ENCODE peak calls at places on chromosomes 3 and 15, in four cellular contexts. O, N, Z and V are unnamed samples.

GRCh38 chr3:101143002-101143401 is 149.8 kb upstream of the ABI3BP start:
- DNase-seq in O (no peak), N (no peak), Z (no peak), V (no peak)

GRCh38 chr3:98994128-98994762 is 92.8 kb upstream of the DCBLD2 start:
- DNase-seq in O (peak), N (no peak), Z (no peak), V (peak)

GRCh38 chr15:67025719-67026118 is 39.7 kb upstream of the SMAD3 start:
- DNase-seq in O (peak), N (peak), Z (no peak), V (no peak)

GRCh38 chr15:73677146-73677607 is 7.0 kb upstream of the CD276 start:
- DNase-seq in O (peak), N (peak), Z (peak), V (peak)

GRCh38 chr15:101088788-101089578 is 162.9 kb downstream of the CHSY1 start:
- DNase-seq in O (no peak), N (peak), Z (peak), V (peak)

GRCh38 chr3:141094851-141095545 is 43.9 kb downstream of the SPSB4 start:
- DNase-seq in O (peak), N (no peak), Z (no peak), V (no peak)

GRCh38 chr3:39641210-39641718 is 168.1 kb upstream of the MYRIP start:
- DNase-seq in O (no peak), N (no peak), Z (no peak), V (no peak)

GRCh38 chr3:86161493-86161892 is 829.5 kb downstream of the VGLL3 start:
- DNase-seq in O (no peak), N (no peak), Z (no peak), V (no peak)

GRCh38 chr15:83947156-83947555 is 288.4 kb upstream of the GOLGA6L4 start:
- DNase-seq in O (no peak), N (no peak), Z (no peak), V (no peak)

GRCh38 chr15:69893863-69894262 is 203.9 kb downstream of the TLE3 start:
- DNase-seq in O (peak), N (no peak), Z (peak), V (peak)

GRCh38 chr3:69320867-69321266 is 65.0 kb downstream of the FRMD4B start:
- DNase-seq in O (no peak), N (no peak), Z (no peak), V (no peak)

GRCh38 chr3:69541059-69541471 is 155.2 kb upstream of the FRMD4B start:
- DNase-seq in O (no peak), N (peak), Z (peak), V (peak)

GRCh38 chr3:122356402-122356801 is 26.6 kb downstream of the MIX23 start:
- DNase-seq in O (peak), N (peak), Z (peak), V (peak)

GRCh38 chr3:129033619-129034321 is 26.8 kb upstream of the GP9 start:
- DNase-seq in O (no peak), N (no peak), Z (no peak), V (no peak)

GRCh38 chr3:17166369-17166768 is 281.6 kb downstream of the PLCL2 start:
- DNase-seq in O (no peak), N (no peak), Z (no peak), V (no peak)

GRCh38 chr15:49902791-49903481 is 216.1 kb downstream of the ATP8B4 start:
- DNase-seq in O (peak), N (no peak), Z (no peak), V (no peak)

GRCh38 chr15:63709365-63709764 is 112.2 kb downstream of the FBXL22 start:
- DNase-seq in O (no peak), N (no peak), Z (no peak), V (no peak)
- H4K5ac ChIP-seq in O (no peak), N (no peak), Z (no peak), V (no peak)

DNA sequence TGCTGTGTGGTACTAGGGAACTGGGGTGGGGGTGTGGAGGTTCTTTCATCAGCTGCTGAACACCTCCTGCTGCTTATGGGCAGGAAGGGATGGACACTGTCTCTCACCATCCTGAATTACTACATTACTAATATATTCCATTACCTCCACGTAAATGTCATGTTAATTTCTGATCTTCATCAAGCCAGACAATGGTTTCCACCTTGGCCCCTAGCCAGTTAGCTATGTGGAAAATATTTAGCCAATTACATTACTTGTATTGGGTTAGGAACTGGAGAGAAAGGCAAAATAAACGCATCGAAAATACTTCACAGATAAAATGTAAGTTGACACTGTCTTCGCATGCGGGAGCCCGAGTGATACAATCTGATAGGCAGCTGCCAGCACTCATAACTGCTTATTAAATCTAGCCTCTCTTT is 95.1 kb downstream of the FOXP1 start:
- DNase-seq in O (no peak), N (no peak), Z (no peak), V (no peak)
- H3K18ac ChIP-seq in O (no peak), N (no peak), Z (no peak), V (no peak)

DNA sequence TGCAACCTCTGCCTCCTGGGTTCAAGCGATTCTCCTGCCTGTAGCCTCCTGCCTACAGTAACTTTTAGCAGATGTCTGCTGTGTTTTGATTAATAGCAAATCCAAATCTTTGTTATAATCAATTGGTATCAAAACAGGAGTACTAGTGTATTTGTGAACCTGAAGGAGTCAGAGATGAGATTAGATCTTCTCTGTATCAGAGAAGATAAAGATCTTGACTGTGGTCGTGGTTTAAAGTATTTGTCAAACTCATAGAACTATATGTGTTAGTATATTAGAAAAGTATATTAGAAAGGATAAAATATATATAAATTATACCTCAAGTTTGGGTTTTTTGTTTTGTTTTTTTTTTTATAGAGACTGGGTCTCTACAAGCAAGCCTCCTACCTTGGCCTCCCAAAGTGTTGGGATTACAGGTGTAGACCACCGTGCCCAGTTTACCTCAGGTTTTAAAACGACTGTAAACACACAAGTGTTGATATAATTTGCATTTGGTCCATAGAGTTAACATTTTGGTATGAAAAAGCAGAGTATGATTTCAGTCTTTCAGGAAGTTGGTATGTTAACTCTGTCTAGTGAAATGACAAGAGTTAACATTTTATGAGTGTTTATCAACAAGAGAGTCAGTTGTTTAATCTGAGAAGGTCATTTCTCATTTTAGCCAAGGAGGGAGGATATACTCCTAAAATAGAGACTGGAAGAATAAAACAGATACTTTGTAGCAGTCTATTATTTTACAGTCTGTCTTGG is 18.3 kb downstream of the RTF1 start:
- DNase-seq in O (no peak), N (no peak), Z (no peak), V (no peak)
- H4K5ac ChIP-seq in O (no peak), N (no peak), Z (no peak), V (no peak)

DNA sequence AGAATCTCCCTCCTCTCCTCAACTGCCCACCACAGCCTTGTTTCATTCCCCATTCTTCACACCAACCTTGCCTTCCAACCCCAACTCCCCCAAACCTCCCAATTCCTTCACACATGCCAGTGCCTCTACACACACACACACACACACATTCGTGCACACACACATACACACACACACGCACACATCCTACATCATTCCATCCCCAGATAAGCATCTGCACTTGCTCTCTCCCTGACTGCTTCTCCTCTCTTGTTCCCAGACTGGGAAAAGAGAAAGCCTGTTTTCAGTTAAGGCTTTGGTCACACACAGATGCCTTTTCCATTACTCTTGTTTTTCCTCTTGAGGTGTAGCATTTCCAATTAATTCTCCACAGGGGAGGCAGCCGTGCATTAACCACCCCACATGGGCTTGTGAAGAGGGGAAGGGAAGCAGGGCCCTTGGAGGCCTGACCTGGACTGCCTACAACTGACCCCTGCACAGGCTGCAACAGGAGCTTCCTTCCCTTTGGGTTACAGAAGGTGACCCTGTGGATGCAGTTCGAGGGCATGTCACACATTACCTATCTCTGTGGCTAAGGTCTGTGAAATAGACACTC is 32.0 kb upstream of the BOC start:
- DNase-seq in O (no peak), N (no peak), Z (no peak), V (no peak)
- H3K18ac ChIP-seq in O (no peak), N (no peak), Z (no peak), V (no peak)